ENCODE peak calls at places on chromosomes 3 and 15, in nine cellular contexts. U is foreskin melanocyte; L is Daoy; F is Kasumi-1; K is NCI-H1694; H is activated naive CD8-positive, alpha-beta T cell treated with anti-CD3 and anti-CD28 coated beads for 36 hours; O is DMS79; M is NCI-H2171 treated with DMSO at 0.1 percent for 48 hours; I is substantia nigra. J is an unnamed sample.

GRCh38 chr3:66253790-66254620 is 33.2 kb downstream of the SLC25A26 start:
- DNase-seq in O (no peak), H (no peak), M (no peak), L (no peak), U (peak), K (no peak), I (no peak), F (peak), J (no peak)

GRCh38 chr3:73740041-73740440 is 115.3 kb upstream of the PDZRN3 start:
- DNase-seq in H (no peak), U (no peak), L (no peak), I (no peak), K (no peak), F (no peak), M (no peak), O (no peak), J (no peak)

GRCh38 chr3:11389570-11390268 is 117.5 kb downstream of the ATG7 start:
- DNase-seq in H (no peak), K (no peak), L (peak), M (peak), U (no peak), I (no peak), O (no peak), F (no peak), J (no peak)

GRCh38 chr15:82132116-82132515 is 86.3 kb upstream of the MEX3B start:
- DNase-seq in L (peak), K (no peak), F (no peak), I (no peak), H (no peak), M (no peak), O (no peak), U (no peak), J (no peak)

GRCh38 chr3:86420990-86421739 is 569.8 kb downstream of the VGLL3 start:
- DNase-seq in F (no peak), H (no peak), M (no peak), O (no peak), K (no peak), I (no peak), U (no peak), L (no peak), J (no peak)

GRCh38 chr15:95741830-95742229 is 588.7 kb upstream of the NR2F2 start:
- DNase-seq in F (no peak), O (no peak), I (no peak), H (no peak), U (no peak), K (no peak), M (no peak), L (no peak), J (no peak)

GRCh38 chr3:147654827-147655226 is 245.7 kb downstream of the ZIC1 start:
- DNase-seq in H (no peak), I (no peak), O (no peak), K (no peak), L (peak), M (no peak), F (no peak), U (no peak), J (no peak)

GRCh38 chr3:9685216-9686049 is 18.2 kb upstream of the CPNE9 start:
- DNase-seq in K (no peak), O (no peak), H (no peak), F (no peak), U (no peak), I (no peak), M (no peak), L (no peak), J (no peak)

GRCh38 chr3:191889781-191890180 is 428.8 kb downstream of the PYDC2 start:
- DNase-seq in U (no peak), I (no peak), O (no peak), H (no peak), L (peak), F (no peak), M (no peak), K (no peak), J (no peak)

GRCh38 chr15:31328425-31328998 is 1.9 kb downstream of the KLF13 start:
- DNase-seq in U (no peak), M (peak), O (no peak), F (peak), I (no peak), L (no peak), K (no peak), H (peak), J (peak)

GRCh38 chr3:52428151-52429005 is 16.5 kb downstream of the SEMA3G start:
- DNase-seq in U (peak), F (peak), M (peak), L (peak), K (peak), O (no peak), H (no peak), I (no peak), J (no peak)

GRCh38 chr3:27532426-27532825 is 48.2 kb upstream of the SLC4A7 start:
- DNase-seq in M (no peak), F (no peak), L (no peak), O (no peak), I (no peak), K (no peak), U (no peak), H (no peak), J (no peak)

GRCh38 chr3:141418751-141419150 is 50.4 kb downstream of the ZBTB38 start:
- DNase-seq in H (no peak), U (no peak), I (no peak), K (no peak), O (no peak), F (no peak), L (no peak), M (no peak), J (no peak)

GRCh38 chr3:126329927-126330725 is 27.1 kb downstream of the KLF15 start:
- DNase-seq in U (no peak), O (no peak), I (no peak), L (no peak), F (no peak), K (no peak), M (no peak), H (no peak), J (no peak)

GRCh38 chr15:88638626-88639372 is at the start of gene ISG20:
- DNase-seq in O (peak), L (peak), M (peak), K (peak), I (peak), F (peak), U (peak), H (peak), J (peak)

GRCh38 chr3:153601422-153601853 is 439.4 kb downstream of the RAP2B start:
- DNase-seq in L (no peak), O (no peak), U (no peak), K (no peak), I (no peak), F (no peak), H (no peak), M (no peak), J (no peak)

GRCh38 chr3:59442056-59442455 is 392.2 kb upstream of the CFAP20DC start:
- DNase-seq in M (peak), I (no peak), K (no peak), O (no peak), L (no peak), F (no peak), U (no peak), H (no peak), J (no peak)

GRCh38 chr3:18064586-18064985 is 322.2 kb upstream of the TBC1D5 start:
- DNase-seq in F (no peak), K (no peak), H (no peak), U (no peak), L (no peak), O (no peak), M (no peak), I (no peak), J (no peak)

GRCh38 chr3:43876648-43877047 is 185.9 kb downstream of the ABHD5 start:
- DNase-seq in H (no peak), O (no peak), F (no peak), M (no peak), K (no peak), I (no peak), L (no peak), U (peak), J (no peak)

GRCh38 chr3:160796813-160797164 is 40.8 kb downstream of the PPM1L start:
- DNase-seq in U (no peak), O (peak), K (no peak), M (peak), L (no peak), F (no peak), I (no peak), H (no peak), J (no peak)

GRCh38 chr3:38524141-38524739 is 28.1 kb downstream of the EXOG start:
- DNase-seq in F (no peak), K (no peak), O (no peak), L (no peak), I (no peak), M (no peak), U (no peak), H (no peak), J (no peak)

GRCh38 chr15:45662375-45662774 is 27.5 kb downstream of the SQOR start:
- DNase-seq in I (no peak), M (no peak), F (no peak), O (no peak), L (no peak), K (no peak), U (no peak), H (no peak), J (no peak)

GRCh38 chr3:158801200-158801599 is 654 bp upstream of the MFSD1 start:
- DNase-seq in H (no peak), K (no peak), F (no peak), L (no peak), O (no peak), U (peak), I (no peak), M (no peak), J (no peak)

GRCh38 chr15:41936649-41937567 is 35.4 kb downstream of the EHD4 start:
- DNase-seq in O (no peak), H (peak), I (no peak), L (peak), F (no peak), M (no peak), K (no peak), U (no peak), J (no peak)

GRCh38 chr15:34182942-34183341 is 27.0 kb downstream of the KATNBL1 start:
- DNase-seq in O (no peak), M (no peak), K (no peak), F (no peak), H (no peak), L (no peak), I (no peak), U (no peak), J (no peak)

GRCh38 chr3:123652346-123652984 is 67.6 kb upstream of the HACD2 start:
- DNase-seq in K (peak), F (peak), M (peak), I (no peak), O (peak), L (peak), U (peak), H (peak), J (peak)

GRCh38 chr15:65306551-65306950 is 2.1 kb downstream of the RNU5B-1 start:
- DNase-seq in K (no peak), O (no peak), M (peak), U (no peak), H (no peak), F (no peak), L (no peak), I (no peak), J (no peak)

GRCh38 chr15:78003539-78004008 is 73.9 kb downstream of the TBC1D2B start:
- DNase-seq in K (peak), U (no peak), O (peak), I (no peak), M (peak), F (no peak), H (no peak), L (no peak), J (no peak)

GRCh38 chr3:192851821-192852352 is 65.8 kb downstream of the MB21D2 start:
- DNase-seq in H (no peak), L (peak), M (no peak), I (peak), U (peak), O (no peak), F (peak), K (no peak), J (peak)

GRCh38 chr3:186790261-186790981 is 7.0 kb downstream of the EIF4A2 start:
- DNase-seq in F (peak), U (no peak), I (no peak), K (no peak), O (no peak), L (peak), M (peak), H (no peak), J (no peak)

GRCh38 chr3:59499954-59500353 is 450.1 kb upstream of the CFAP20DC start:
- DNase-seq in M (no peak), L (no peak), O (no peak), F (no peak), H (no peak), U (no peak), K (no peak), I (no peak), J (no peak)

GRCh38 chr15:60781211-60781713 is 302.3 kb upstream of the ICE2 start:
- DNase-seq in M (no peak), F (no peak), I (peak), L (no peak), K (no peak), H (no peak), O (no peak), U (no peak), J (no peak)

GRCh38 chr3:39668420-39668819 is 141.0 kb upstream of the MYRIP start:
- DNase-seq in K (no peak), M (peak), L (no peak), O (no peak), F (peak), I (no peak), H (no peak), U (peak), J (no peak)